ENCODE peak calls at places on chromosomes 4 and X, in four cellular contexts. C is IMR-90, W is K562, E is GM12878. H is an unnamed sample.

GRCh38 chr4:107719211-107719926 is 665 bp downstream of the PAPSS1 start:
- DNase-seq in C (peak), W (peak), E (no peak), H (peak)

GRCh38 chr4:6758732-6759131 is 23.8 kb upstream of the KIAA0232 start:
- DNase-seq in C (no peak), W (no peak), E (no peak), H (no peak)

GRCh38 chr4:137997496-137997895 is 244.7 kb downstream of the SLC7A11 start:
- DNase-seq in C (no peak), W (no peak), E (no peak), H (no peak)

GRCh38 chr4:164343472-164343976 is 410.4 kb upstream of the SMIM31 start:
- DNase-seq in C (no peak), W (no peak), E (no peak), H (no peak)

GRCh38 chr4:151035321-151035720 is 20.2 kb upstream of the LRBA start:
- DNase-seq in C (no peak), W (no peak), E (no peak), H (no peak)

GRCh38 chrX:148135738-148136137 is 154.6 kb downstream of the FMR1NB start:
- DNase-seq in C (no peak), W (no peak), E (no peak), H (peak)

GRCh38 chr4:25903905-25904747 is 9.9 kb upstream of the SMIM20 start:
- DNase-seq in C (no peak), W (no peak), E (no peak), H (no peak)

GRCh38 chr4:131302108-131302507 is 1847.0 kb upstream of the PCDH10 start:
- DNase-seq in C (no peak), W (no peak), E (no peak), H (no peak)

GRCh38 chr4:66572949-66573348 is 902.7 kb upstream of the EPHA5 start:
- DNase-seq in C (peak), W (no peak), E (no peak), H (no peak)

GRCh38 chr4:143405197-143405730 is 68.6 kb downstream of the GAB1 start:
- DNase-seq in C (no peak), W (no peak), E (no peak), H (no peak)

GRCh38 chr4:15043226-15043625 is 40.9 kb downstream of the CPEB2 start:
- DNase-seq in C (no peak), W (peak), E (no peak), H (no peak)

GRCh38 chr4:159296061-159296460 is 193.2 kb downstream of the RAPGEF2 start:
- DNase-seq in C (peak), W (no peak), E (no peak), H (peak)
- TF ChIP-seq FOS in C (peak), W (no peak), E (no peak), H (peak)

GRCh38 chrX:41781500-41781899 is 57.5 kb downstream of the GPR82 start:
- DNase-seq in C (peak), W (peak), E (no peak), H (peak)

GRCh38 chrX:41779941-41780340 is 56.0 kb downstream of the GPR82 start:
- DNase-seq in C (no peak), W (no peak), E (no peak), H (no peak)

GRCh38 chrX:41789374-41789773 is 65.4 kb downstream of the GPR82 start:
- DNase-seq in C (no peak), W (no peak), E (no peak), H (no peak)

DNA sequence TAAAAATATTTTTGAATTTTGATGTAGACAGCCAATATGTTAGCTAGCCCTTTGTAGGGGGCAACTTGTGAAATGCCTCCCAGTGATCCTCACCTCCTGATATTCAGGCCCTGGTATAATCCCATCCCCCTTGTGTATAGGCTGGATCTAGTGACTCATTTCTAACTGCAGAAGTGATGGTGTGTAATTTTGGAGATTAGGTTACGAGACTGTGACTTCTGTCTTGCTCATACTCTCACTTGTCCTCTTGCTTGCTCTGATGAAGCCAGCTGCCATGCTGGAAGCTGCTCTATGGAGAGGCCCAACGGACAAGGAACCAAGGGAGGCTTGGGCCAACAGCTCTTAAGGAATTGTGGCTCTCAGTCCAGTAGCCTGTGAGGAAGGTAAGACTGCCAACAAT is 61.7 kb downstream of the GPR82 start:
- DNase-seq in C (peak), W (peak), E (no peak), H (no peak)
- TF ChIP-seq FOS in C (no peak), W (no peak), E (no peak), H (no peak)

DNA sequence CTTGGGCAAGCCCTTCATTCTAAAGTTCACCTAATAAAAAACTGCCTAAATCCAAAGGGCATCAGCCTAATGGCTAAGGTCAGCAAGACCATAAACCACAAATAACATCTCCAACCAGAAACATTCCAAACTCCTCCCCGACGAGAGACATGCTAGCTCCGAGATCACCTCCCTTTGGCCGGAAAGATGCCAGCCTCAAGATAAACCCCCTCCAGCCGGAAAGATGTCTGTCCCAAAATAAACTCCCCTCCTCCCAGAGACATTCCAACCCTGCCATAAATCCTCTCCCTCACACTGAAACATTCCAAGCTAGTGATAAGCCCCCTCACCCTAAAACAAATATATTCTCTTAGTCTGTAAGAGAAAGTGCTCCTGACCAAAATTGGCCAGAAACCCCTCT is 13.4 kb upstream of the DYNLT3 start:
- DNase-seq in C (no peak), W (no peak), E (no peak), H (no peak)
- TF ChIP-seq FOS in C (no peak), W (no peak), E (no peak), H (no peak)

DNA sequence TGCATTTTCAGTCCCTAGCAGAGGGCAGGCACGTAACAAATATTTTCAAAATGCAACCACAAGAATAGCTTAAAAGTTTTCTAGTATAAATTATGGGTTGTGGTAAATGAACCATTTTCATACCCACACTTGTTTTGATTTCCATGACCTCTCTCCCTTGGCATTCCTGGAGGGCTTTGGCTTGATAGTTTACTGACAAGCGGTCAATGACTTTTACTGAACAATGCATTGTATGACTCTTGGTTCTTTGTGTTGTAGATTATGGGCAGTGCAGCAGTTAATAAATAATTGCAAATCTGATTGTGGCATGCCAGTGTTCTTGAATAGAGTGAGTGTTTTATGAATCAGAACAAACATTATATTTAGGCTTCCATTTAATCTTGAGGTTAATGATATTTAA is 285.2 kb upstream of the ARX start:
- DNase-seq in C (no peak), W (no peak), E (no peak), H (no peak)
- TF ChIP-seq FOS in C (no peak), W (no peak), E (no peak), H (no peak)

GRCh38 chr4:18081708-18082107 is 60.2 kb upstream of the LCORL start:
- DNase-seq in C (no peak), W (peak), E (no peak), H (no peak)

GRCh38 chr4:18077808-18078207 is 56.3 kb upstream of the LCORL start:
- DNase-seq in C (no peak), W (no peak), E (no peak), H (no peak)

DNA sequence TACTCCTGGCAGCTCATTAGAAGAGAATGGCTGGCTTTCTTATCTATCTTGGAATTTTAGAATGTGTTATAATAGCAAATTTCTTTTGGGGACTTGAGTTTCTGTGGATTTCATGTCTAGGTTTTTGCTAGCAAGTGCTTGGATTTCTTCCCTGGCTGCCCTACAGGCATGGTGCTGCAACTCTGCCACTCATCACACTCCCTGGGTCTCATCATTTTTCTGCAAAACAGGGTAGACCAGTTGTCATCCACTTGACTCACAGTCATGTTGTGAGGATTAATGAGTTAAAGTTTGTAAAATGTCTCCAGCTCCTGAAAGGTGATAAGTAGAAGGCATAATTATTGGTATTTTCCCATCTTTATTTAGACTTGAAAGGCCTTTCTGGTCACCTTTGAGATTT is 60.7 kb upstream of the LCORL start:
- DNase-seq in C (no peak), W (no peak), E (no peak), H (no peak)
- TF ChIP-seq FOS in C (no peak), W (no peak), E (no peak), H (no peak)

GRCh38 chrX:21911481-21911880 is 29.0 kb upstream of the SMS start:
- DNase-seq in C (no peak), W (no peak), E (no peak), H (no peak)
- TF ChIP-seq FOS in C (no peak), W (no peak), E (no peak), H (no peak)

GRCh38 chr4:93760284-93760683 is 68.3 kb upstream of the ATOH1 start:
- DNase-seq in C (no peak), W (no peak), E (no peak), H (no peak)
- TF ChIP-seq FOS in C (no peak), W (no peak), E (no peak), H (no peak)

GRCh38 chr4:3345384-3345783 is 52.6 kb downstream of the RGS12 start:
- DNase-seq in C (no peak), W (no peak), E (no peak), H (no peak)

GRCh38 chr4:3346146-3346545 is 53.3 kb downstream of the RGS12 start:
- DNase-seq in C (peak), W (peak), E (peak), H (peak)

GRCh38 chr4:3344104-3344503 is 51.3 kb downstream of the RGS12 start:
- DNase-seq in C (no peak), W (no peak), E (no peak), H (no peak)

GRCh38 chr4:3343358-3343757 is 50.5 kb downstream of the RGS12 start:
- DNase-seq in C (no peak), W (no peak), E (no peak), H (no peak)

DNA sequence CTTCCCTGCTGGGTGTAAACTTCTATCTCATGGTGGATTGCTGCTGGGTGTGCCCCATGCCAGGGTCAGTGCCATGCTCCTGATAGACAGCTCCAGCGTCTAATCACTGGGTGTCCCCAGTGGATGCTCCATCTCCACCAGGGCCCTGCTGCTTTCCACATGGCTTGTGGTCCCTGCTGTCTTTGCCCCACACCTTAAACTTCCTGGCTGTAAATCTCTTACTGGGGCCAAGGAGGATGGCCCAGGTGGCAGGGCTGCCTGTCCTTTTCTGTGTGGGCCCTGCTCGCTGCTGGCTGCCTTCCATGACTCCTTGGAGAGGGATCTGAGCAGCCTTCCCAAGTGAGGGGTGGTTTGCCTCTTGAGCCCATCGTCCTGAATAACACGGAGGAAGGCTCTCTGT is 51.8 kb downstream of the RGS12 start:
- DNase-seq in C (no peak), W (no peak), E (no peak), H (no peak)
- TF ChIP-seq FOS in C (no peak), W (no peak), E (no peak), H (no peak)

GRCh38 chrX:153625271-153626024 is 21.6 kb upstream of the DUSP9 start:
- DNase-seq in C (no peak), W (no peak), E (no peak), H (no peak)
- TF ChIP-seq FOS in C (no peak), W (no peak), E (no peak), H (no peak)